ENCODE peak calls at places on chromosomes 6 and 20, in four cellular contexts. One of them, this sample, is unnamed.

GRCh38 chr6:37694259-37694658 is 3.4 kb downstream of the MDGA1 start:
- DNase-seq in GM10248: no peak
- DNase-seq in ovary: no peak
- DNase-seq in mucosa of descending colon: no peak
- DNase-seq in this sample: no peak

GRCh38 chr20:1430004-1430451 is 36.6 kb downstream of the NSFL1C start:
- DNase-seq in GM10248: no peak
- DNase-seq in ovary: no peak
- DNase-seq in mucosa of descending colon: no peak
- DNase-seq in this sample: no peak

GRCh38 chr6:14921878-14922277 is 324.0 kb upstream of the JARID2 start:
- DNase-seq in GM10248: no peak
- DNase-seq in ovary: no peak
- DNase-seq in mucosa of descending colon: peak
- DNase-seq in this sample: no peak

GRCh38 chr6:133837801-133838349 is 51.0 kb upstream of the TCF21 start:
- DNase-seq in GM10248: peak
- DNase-seq in ovary: peak
- DNase-seq in mucosa of descending colon: peak
- DNase-seq in this sample: peak

GRCh38 chr6:113858067-113858604 is 991 bp downstream of the MARCKS start:
- DNase-seq in GM10248: peak
- DNase-seq in ovary: peak
- DNase-seq in mucosa of descending colon: peak
- DNase-seq in this sample: peak

GRCh38 chr20:33811763-33812672 is 870 bp downstream of the CHMP4B start:
- DNase-seq in GM10248: peak
- DNase-seq in ovary: peak
- DNase-seq in mucosa of descending colon: peak
- DNase-seq in this sample: peak

GRCh38 chr6:12353731-12354130 is 63.6 kb downstream of the EDN1 start:
- DNase-seq in GM10248: no peak
- DNase-seq in ovary: no peak
- DNase-seq in mucosa of descending colon: no peak
- DNase-seq in this sample: no peak

GRCh38 chr6:157614026-157614484 is 209.0 kb upstream of the SNX9 start:
- DNase-seq in GM10248: no peak
- DNase-seq in ovary: no peak
- DNase-seq in mucosa of descending colon: peak
- DNase-seq in this sample: no peak

GRCh38 chr20:19775353-19776201 is 17.5 kb downstream of the RIN2 start:
- DNase-seq in GM10248: no peak
- DNase-seq in ovary: no peak
- DNase-seq in mucosa of descending colon: peak
- DNase-seq in this sample: no peak

GRCh38 chr6:168494726-168495125 is 53.7 kb downstream of the SMOC2 start:
- DNase-seq in GM10248: no peak
- DNase-seq in ovary: no peak
- DNase-seq in mucosa of descending colon: no peak
- DNase-seq in this sample: no peak

GRCh38 chr6:44161997-44162338 is 3.3 kb downstream of the CAPN11 start:
- DNase-seq in GM10248: no peak
- DNase-seq in ovary: no peak
- DNase-seq in mucosa of descending colon: no peak
- DNase-seq in this sample: no peak

GRCh38 chr6:53280207-53280606 is 68.5 kb downstream of the ELOVL5 start:
- DNase-seq in GM10248: no peak
- DNase-seq in ovary: no peak
- DNase-seq in mucosa of descending colon: no peak
- DNase-seq in this sample: no peak

GRCh38 chr6:125170376-125170775 is 16.8 kb downstream of the TPD52L1 start:
- DNase-seq in GM10248: no peak
- DNase-seq in ovary: no peak
- DNase-seq in mucosa of descending colon: no peak
- DNase-seq in this sample: no peak

GRCh38 chr6:111793711-111794111 is 79.5 kb downstream of the FYN start:
- DNase-seq in GM10248: peak
- DNase-seq in ovary: no peak
- DNase-seq in mucosa of descending colon: peak
- DNase-seq in this sample: peak

GRCh38 chr6:52063584-52064400 is 23.6 kb downstream of the PKHD1 start:
- DNase-seq in GM10248: peak
- DNase-seq in ovary: no peak
- DNase-seq in mucosa of descending colon: peak
- DNase-seq in this sample: peak

GRCh38 chr6:10361428-10361827 is 53.4 kb downstream of the TFAP2A start:
- DNase-seq in GM10248: no peak
- DNase-seq in ovary: no peak
- DNase-seq in mucosa of descending colon: no peak
- DNase-seq in this sample: no peak

GRCh38 chr6:154878866-154879491 is 116.1 kb upstream of the TIAM2 start:
- DNase-seq in GM10248: no peak
- DNase-seq in ovary: no peak
- DNase-seq in mucosa of descending colon: no peak
- DNase-seq in this sample: no peak

GRCh38 chr6:108596947-108597346 is 36.2 kb downstream of the FOXO3 start:
- DNase-seq in GM10248: no peak
- DNase-seq in ovary: no peak
- DNase-seq in mucosa of descending colon: no peak
- DNase-seq in this sample: no peak

GRCh38 chr6:110703906-110704594 is 111.2 kb downstream of the CDK19 start:
- DNase-seq in GM10248: no peak
- DNase-seq in ovary: no peak
- DNase-seq in mucosa of descending colon: no peak
- DNase-seq in this sample: no peak

GRCh38 chr6:36656441-36656840 is 22.1 kb upstream of the CDKN1A start:
- DNase-seq in GM10248: no peak
- DNase-seq in ovary: no peak
- DNase-seq in mucosa of descending colon: no peak
- DNase-seq in this sample: no peak

GRCh38 chr6:113564401-113565161 is 292.6 kb upstream of the MARCKS start:
- DNase-seq in GM10248: no peak
- DNase-seq in ovary: peak
- DNase-seq in mucosa of descending colon: peak
- DNase-seq in this sample: peak

GRCh38 chr20:12970372-12970821 is 38.4 kb upstream of the SPTLC3 start:
- DNase-seq in GM10248: peak
- DNase-seq in ovary: no peak
- DNase-seq in mucosa of descending colon: peak
- DNase-seq in this sample: peak

GRCh38 chr6:155782739-155783459 is 327.3 kb upstream of the NOX3 start:
- DNase-seq in GM10248: no peak
- DNase-seq in ovary: no peak
- DNase-seq in mucosa of descending colon: no peak
- DNase-seq in this sample: no peak

GRCh38 chr6:112249489-112249888 is 4.9 kb downstream of the LAMA4 start:
- DNase-seq in GM10248: no peak
- DNase-seq in ovary: no peak
- DNase-seq in mucosa of descending colon: no peak
- DNase-seq in this sample: no peak

GRCh38 chr20:23371496-23371895 is 9.5 kb downstream of the GZF1 start:
- DNase-seq in GM10248: no peak
- DNase-seq in ovary: no peak
- DNase-seq in mucosa of descending colon: no peak
- DNase-seq in this sample: no peak

GRCh38 chr6:50591135-50591534 is 122.2 kb upstream of the TFAP2D start:
- DNase-seq in GM10248: no peak
- DNase-seq in ovary: no peak
- DNase-seq in mucosa of descending colon: no peak
- DNase-seq in this sample: no peak

GRCh38 chr6:111745636-111746035 is 127.6 kb downstream of the FYN start:
- DNase-seq in GM10248: no peak
- DNase-seq in ovary: no peak
- DNase-seq in mucosa of descending colon: no peak
- DNase-seq in this sample: no peak

GRCh38 chr6:19450651-19451050 is 386.5 kb upstream of the ID4 start:
- DNase-seq in GM10248: no peak
- DNase-seq in ovary: no peak
- DNase-seq in mucosa of descending colon: no peak
- DNase-seq in this sample: no peak

GRCh38 chr20:12660918-12661317 is 347.9 kb upstream of the SPTLC3 start:
- DNase-seq in GM10248: no peak
- DNase-seq in ovary: no peak
- DNase-seq in mucosa of descending colon: no peak
- DNase-seq in this sample: no peak

GRCh38 chr6:137353346-137353745 is 134.2 kb upstream of the IFNGR1 start:
- DNase-seq in GM10248: no peak
- DNase-seq in ovary: no peak
- DNase-seq in mucosa of descending colon: no peak
- DNase-seq in this sample: no peak

GRCh38 chr6:84773133-84773430 is 8.7 kb upstream of the TBX18 start:
- DNase-seq in GM10248: no peak
- DNase-seq in ovary: no peak
- DNase-seq in mucosa of descending colon: no peak
- DNase-seq in this sample: no peak

GRCh38 chr6:56475736-56476457 is 166.8 kb downstream of the DST start:
- DNase-seq in GM10248: no peak
- DNase-seq in ovary: peak
- DNase-seq in mucosa of descending colon: peak
- DNase-seq in this sample: no peak

GRCh38 chr6:46491789-46492547 is 719 bp upstream of the RCAN2 start:
- DNase-seq in GM10248: peak
- DNase-seq in ovary: peak
- DNase-seq in mucosa of descending colon: peak
- DNase-seq in this sample: peak

GRCh38 chr6:2766767-2767314 is 1.6 kb downstream of the WRNIP1 start:
- DNase-seq in GM10248: no peak
- DNase-seq in ovary: no peak
- DNase-seq in mucosa of descending colon: no peak
- DNase-seq in this sample: no peak
- TF ChIP-seq CTCF in GM10248: no peak
- TF ChIP-seq CTCF in ovary: no peak
- TF ChIP-seq CTCF in mucosa of descending colon: no peak
- TF ChIP-seq CTCF in this sample: no peak

GRCh38 chr20:58454460-58454859 is 60.7 kb downstream of the APCDD1L start:
- DNase-seq in GM10248: no peak
- DNase-seq in ovary: no peak
- DNase-seq in mucosa of descending colon: no peak
- DNase-seq in this sample: no peak
- TF ChIP-seq CTCF in GM10248: no peak
- TF ChIP-seq CTCF in ovary: no peak
- TF ChIP-seq CTCF in mucosa of descending colon: no peak
- TF ChIP-seq CTCF in this sample: no peak

GRCh38 chr6:99096186-99096585 is 148.4 kb upstream of the FBXL4 start:
- DNase-seq in GM10248: no peak
- DNase-seq in ovary: no peak
- DNase-seq in mucosa of descending colon: no peak
- DNase-seq in this sample: no peak

GRCh38 chr6:99093781-99094180 is 146.0 kb upstream of the FBXL4 start:
- DNase-seq in GM10248: no peak
- DNase-seq in ovary: no peak
- DNase-seq in mucosa of descending colon: no peak
- DNase-seq in this sample: no peak

DNA sequence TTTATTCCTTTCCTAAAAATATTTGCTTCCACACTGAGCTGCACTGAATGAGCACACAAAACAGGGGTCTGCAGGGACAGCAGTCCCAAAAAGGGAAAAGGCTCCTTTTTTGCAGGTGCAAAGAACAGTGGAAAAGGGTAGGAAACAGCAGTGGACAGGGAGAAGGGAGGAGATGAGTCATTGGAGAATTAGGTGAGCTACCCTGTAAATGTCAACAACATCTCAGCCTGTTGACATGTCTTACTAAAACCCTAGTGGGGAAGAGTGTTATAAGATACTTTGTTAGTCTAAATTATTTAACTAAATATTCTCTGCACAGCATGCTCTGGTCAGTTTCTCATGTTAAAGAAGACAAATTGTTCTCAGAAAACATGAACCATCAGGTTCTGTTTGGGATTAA is 151.5 kb upstream of the FBXL4 start:
- DNase-seq in GM10248: no peak
- DNase-seq in ovary: no peak
- DNase-seq in mucosa of descending colon: no peak
- DNase-seq in this sample: no peak
- TF ChIP-seq CTCF in GM10248: no peak
- TF ChIP-seq CTCF in ovary: no peak
- TF ChIP-seq CTCF in mucosa of descending colon: no peak
- TF ChIP-seq CTCF in this sample: no peak

GRCh38 chr6:82365011-82365751 is 1.6 kb downstream of the TPBG start:
- DNase-seq in GM10248: peak
- DNase-seq in ovary: peak
- DNase-seq in mucosa of descending colon: peak
- DNase-seq in this sample: peak
- TF ChIP-seq CTCF in GM10248: no peak
- TF ChIP-seq CTCF in ovary: no peak
- TF ChIP-seq CTCF in mucosa of descending colon: no peak
- TF ChIP-seq CTCF in this sample: no peak

GRCh38 chr6:63121166-63121565 is 90.1 kb upstream of the FKBP1C start:
- DNase-seq in GM10248: no peak
- DNase-seq in ovary: no peak
- DNase-seq in mucosa of descending colon: no peak
- DNase-seq in this sample: no peak
- TF ChIP-seq CTCF in GM10248: no peak
- TF ChIP-seq CTCF in ovary: no peak
- TF ChIP-seq CTCF in mucosa of descending colon: no peak
- TF ChIP-seq CTCF in this sample: peak

GRCh38 chr6:107116328-107116892 is 1.1 kb upstream of the BEND3 start:
- DNase-seq in GM10248: no peak
- DNase-seq in ovary: no peak
- DNase-seq in mucosa of descending colon: peak
- DNase-seq in this sample: peak
- TF ChIP-seq CTCF in GM10248: no peak
- TF ChIP-seq CTCF in ovary: no peak
- TF ChIP-seq CTCF in mucosa of descending colon: no peak
- TF ChIP-seq CTCF in this sample: no peak

DNA sequence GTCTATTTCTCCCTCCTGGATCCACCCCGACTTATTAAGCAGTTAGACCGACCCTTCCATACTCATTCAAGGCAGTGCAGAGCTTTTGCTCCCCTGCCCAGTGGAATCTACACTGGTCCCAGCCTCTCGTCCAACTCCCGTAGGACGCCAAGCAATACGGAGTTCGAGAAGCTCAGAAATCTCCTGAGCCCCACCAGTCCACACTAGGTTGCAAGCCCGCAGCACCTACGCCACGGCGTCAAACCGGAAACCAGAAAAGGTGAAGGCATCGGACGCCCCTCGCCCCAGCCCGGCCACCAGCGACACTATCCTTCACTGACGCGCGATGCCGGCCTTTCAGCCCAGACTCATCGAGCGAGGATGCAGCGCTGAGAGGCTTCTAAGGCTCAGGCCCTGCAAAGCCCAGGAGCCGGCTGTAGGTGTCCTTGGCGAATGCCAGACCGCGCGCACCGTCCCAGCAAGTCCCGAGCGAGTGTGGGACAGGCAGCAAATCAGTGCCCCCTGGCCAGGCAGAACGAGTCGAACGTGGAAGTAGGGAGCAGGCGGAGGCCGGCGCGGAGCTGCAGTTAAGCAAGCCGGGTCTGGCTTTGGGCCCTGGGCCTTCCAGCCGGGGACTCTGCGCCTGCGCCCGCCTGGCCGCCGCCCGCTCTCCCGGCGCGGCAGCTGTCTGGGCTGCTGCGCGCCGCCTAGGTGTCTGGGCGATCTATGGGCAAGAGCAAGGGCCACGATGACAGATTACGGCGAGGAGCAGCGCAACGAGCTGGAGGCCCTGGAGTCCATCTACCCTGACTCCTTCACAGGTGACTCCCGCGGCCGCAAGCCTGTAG is at the start of gene RWDD1:
- DNase-seq in GM10248: peak
- DNase-seq in ovary: peak
- DNase-seq in mucosa of descending colon: peak
- DNase-seq in this sample: peak
- TF ChIP-seq CTCF in GM10248: no peak
- TF ChIP-seq CTCF in ovary: no peak
- TF ChIP-seq CTCF in mucosa of descending colon: no peak
- TF ChIP-seq CTCF in this sample: peak

GRCh38 chr6:90158945-90159344 is 137.7 kb downstream of the BACH2 start:
- DNase-seq in GM10248: no peak
- DNase-seq in ovary: no peak
- DNase-seq in mucosa of descending colon: no peak
- DNase-seq in this sample: no peak
- TF ChIP-seq CTCF in GM10248: no peak
- TF ChIP-seq CTCF in ovary: no peak
- TF ChIP-seq CTCF in mucosa of descending colon: no peak
- TF ChIP-seq CTCF in this sample: no peak

This sample was measured in GM20000.